ENCODE peak calls at places on chromosomes 12 and 14, in nine cellular contexts. Q is AG09319, N is left ventricle myocardium inferior, C is GM04503, G is AG10803, Z is LHCN-M2, E is uterus, M is sciatic nerve, B is C1 segment of cervical spinal cord. T is an unnamed sample.

GRCh38 chr12:95922231-95922630 is 20.2 kb downstream of the CCDC38 start:
- DNase-seq in Q (no peak), N (no peak), C (no peak), G (no peak), Z (peak), E (no peak), M (no peak), B (no peak), T (no peak)

GRCh38 chr14:23916038-23916437 is 37.5 kb upstream of the DHRS4 start:
- DNase-seq in Q (no peak), N (no peak), C (no peak), G (peak), Z (no peak), E (no peak), M (no peak), B (no peak), T (no peak)

GRCh38 chr14:49621114-49621881 is 699 bp downstream of the MGAT2 start:
- DNase-seq in Q (no peak), N (peak), C (no peak), G (peak), Z (peak), E (peak), M (peak), B (peak), T (peak)

GRCh38 chr12:42810006-42810405 is 220.5 kb upstream of the PRICKLE1 start:
- DNase-seq in Q (no peak), N (no peak), C (no peak), G (peak), Z (peak), E (no peak), M (no peak), B (no peak), T (no peak)

GRCh38 chr12:62598846-62599245 is 132.2 kb downstream of the MON2 start:
- DNase-seq in Q (no peak), N (no peak), C (no peak), G (no peak), Z (no peak), E (no peak), M (no peak), B (no peak), T (no peak)

GRCh38 chr14:51563560-51563959 is 88.2 kb upstream of the FRMD6 start:
- DNase-seq in Q (no peak), N (no peak), C (no peak), G (no peak), Z (no peak), E (no peak), M (no peak), B (no peak), T (no peak)

GRCh38 chr12:66733839-66734238 is 55.0 kb upstream of the GRIP1 start:
- DNase-seq in Q (no peak), N (no peak), C (no peak), G (no peak), Z (no peak), E (no peak), M (no peak), B (no peak), T (no peak)

GRCh38 chr14:39060818-39061437 is 42.1 kb downstream of the SEC23A start:
- DNase-seq in Q (no peak), N (no peak), C (no peak), G (no peak), Z (no peak), E (no peak), M (no peak), B (no peak), T (no peak)

GRCh38 chr12:91009319-91009950 is 4.7 kb upstream of the EPYC start:
- DNase-seq in Q (no peak), N (no peak), C (no peak), G (no peak), Z (peak), E (no peak), M (no peak), B (no peak), T (no peak)

GRCh38 chr14:41604793-41605534 is 1.7 kb upstream of the LRFN5 start:
- DNase-seq in Q (peak), N (peak), C (no peak), G (peak), Z (no peak), E (peak), M (peak), B (no peak), T (no peak)

GRCh38 chr14:56185991-56186390 is 67.8 kb downstream of the PELI2 start:
- DNase-seq in Q (no peak), N (no peak), C (no peak), G (no peak), Z (no peak), E (no peak), M (no peak), B (no peak), T (no peak)

GRCh38 chr12:54945082-54945481 is 39.5 kb downstream of the TESPA1 start:
- DNase-seq in Q (no peak), N (no peak), C (no peak), G (no peak), Z (no peak), E (no peak), M (no peak), B (no peak), T (no peak)

GRCh38 chr12:98084950-98085349 is 430.4 kb upstream of the TMPO start:
- DNase-seq in Q (no peak), N (no peak), C (no peak), G (no peak), Z (no peak), E (no peak), M (no peak), B (no peak), T (no peak)

GRCh38 chr12:6215932-6216494 is 15.8 kb downstream of the CD9 start:
- DNase-seq in Q (peak), N (no peak), C (peak), G (peak), Z (peak), E (peak), M (no peak), B (peak), T (peak)

GRCh38 chr14:90491868-90492560 is 95.2 kb downstream of the CALM1 start:
- DNase-seq in Q (no peak), N (no peak), C (no peak), G (no peak), Z (no peak), E (peak), M (no peak), B (no peak), T (no peak)

GRCh38 chr12:6903712-6904111 is 910 bp upstream of the LRRC23 start:
- DNase-seq in Q (no peak), N (no peak), C (no peak), G (no peak), Z (no peak), E (no peak), M (no peak), B (no peak), T (no peak)

GRCh38 chr14:68140111-68140741 is 320.6 kb downstream of the RAD51B start:
- DNase-seq in Q (peak), N (no peak), C (peak), G (peak), Z (peak), E (peak), M (no peak), B (no peak), T (no peak)

GRCh38 chr12:68290126-68290525 is 36.7 kb upstream of the IL22 start:
- DNase-seq in Q (no peak), N (no peak), C (no peak), G (no peak), Z (no peak), E (no peak), M (no peak), B (no peak), T (no peak)

GRCh38 chr14:28652782-28653181 is 113.8 kb upstream of the FOXG1 start:
- DNase-seq in Q (peak), N (no peak), C (peak), G (peak), Z (peak), E (no peak), M (no peak), B (no peak), T (no peak)

GRCh38 chr14:81716953-81717352 is 183.3 kb upstream of the SEL1L start:
- DNase-seq in Q (no peak), N (no peak), C (no peak), G (no peak), Z (no peak), E (no peak), M (no peak), B (no peak), T (no peak)

GRCh38 chr14:32230695-32231280 is 27.7 kb upstream of the RNU6-8 start:
- DNase-seq in Q (peak), N (no peak), C (peak), G (peak), Z (peak), E (no peak), M (no peak), B (no peak), T (no peak)

GRCh38 chr12:113322353-113322752 is 12.6 kb downstream of the SLC8B1 start:
- DNase-seq in Q (no peak), N (no peak), C (peak), G (peak), Z (peak), E (no peak), M (no peak), B (no peak), T (no peak)

GRCh38 chr12:20505056-20505455 is 136.7 kb downstream of the PDE3A start:
- DNase-seq in Q (no peak), N (no peak), C (no peak), G (peak), Z (no peak), E (no peak), M (no peak), B (no peak), T (no peak)

GRCh38 chr12:48946943-48947342 is 10.3 kb downstream of the ARF3 start:
- DNase-seq in Q (no peak), N (no peak), C (no peak), G (no peak), Z (no peak), E (no peak), M (no peak), B (no peak), T (no peak)

GRCh38 chr12:14278294-14278953 is 87.1 kb upstream of the ATF7IP start:
- DNase-seq in Q (no peak), N (no peak), C (no peak), G (no peak), Z (no peak), E (no peak), M (no peak), B (no peak), T (no peak)

GRCh38 chr12:80412343-80412953 is 31.6 kb upstream of the PTPRQ start:
- DNase-seq in Q (peak), N (no peak), C (no peak), G (peak), Z (peak), E (no peak), M (no peak), B (no peak), T (no peak)

GRCh38 chr14:93012516-93013367 is 89.8 kb downstream of the CHGA start:
- DNase-seq in Q (no peak), N (no peak), C (no peak), G (no peak), Z (no peak), E (no peak), M (no peak), B (no peak), T (no peak)

GRCh38 chr12:57334219-57334618 is 83.2 kb upstream of the STAC3 start:
- DNase-seq in Q (no peak), N (no peak), C (no peak), G (no peak), Z (no peak), E (no peak), M (no peak), B (no peak), T (no peak)

GRCh38 chr12:82996168-82996812 is 309.6 kb downstream of the TMTC2 start:
- DNase-seq in Q (no peak), N (no peak), C (no peak), G (no peak), Z (no peak), E (no peak), M (no peak), B (no peak), T (no peak)

GRCh38 chr14:55053500-55053899 is 2.1 kb downstream of the MAPK1IP1L start:
- DNase-seq in Q (no peak), N (no peak), C (no peak), G (no peak), Z (no peak), E (no peak), M (no peak), B (no peak), T (no peak)

GRCh38 chr12:18139989-18140596 is 50.1 kb upstream of the RERGL start:
- DNase-seq in Q (peak), N (no peak), C (no peak), G (peak), Z (peak), E (no peak), M (no peak), B (no peak), T (no peak)

GRCh38 chr12:110780448-110780847 is 37.8 kb upstream of the PPP1CC start:
- DNase-seq in Q (no peak), N (no peak), C (no peak), G (no peak), Z (no peak), E (no peak), M (no peak), B (no peak), T (no peak)

GRCh38 chr14:33636715-33637114 is 314.2 kb downstream of the EGLN3 start:
- DNase-seq in Q (no peak), N (no peak), C (no peak), G (no peak), Z (no peak), E (no peak), M (no peak), B (no peak), T (no peak)

GRCh38 chr12:110281549-110282342 is 699 bp downstream of the ATP2A2 start:
- DNase-seq in Q (no peak), N (peak), C (no peak), G (peak), Z (peak), E (peak), M (peak), B (peak), T (peak)

GRCh38 chr12:90102957-90103652 is 394.5 kb upstream of the ATP2B1 start:
- DNase-seq in Q (peak), N (no peak), C (no peak), G (peak), Z (peak), E (no peak), M (no peak), B (no peak), T (no peak)

GRCh38 chr12:9973951-9974350 is 2.7 kb downstream of the CLEC12A start:
- DNase-seq in Q (no peak), N (no peak), C (no peak), G (no peak), Z (no peak), E (no peak), M (no peak), B (no peak), T (no peak)

GRCh38 chr12:38906482-38907170 is 1.2 kb upstream of the CPNE8 start:
- DNase-seq in Q (peak), N (peak), C (no peak), G (peak), Z (no peak), E (peak), M (peak), B (peak), T (peak)

GRCh38 chr12:78929075-78929418 is 64.5 kb downstream of the SYT1 start:
- DNase-seq in Q (no peak), N (no peak), C (no peak), G (no peak), Z (no peak), E (no peak), M (no peak), B (no peak), T (no peak)

GRCh38 chr12:15244341-15244740 is 23.1 kb upstream of the RERG start:
- DNase-seq in Q (no peak), N (no peak), C (no peak), G (no peak), Z (no peak), E (no peak), M (no peak), B (no peak), T (no peak)

GRCh38 chr14:99098199-99098598 is 173.8 kb downstream of the BCL11B start:
- DNase-seq in Q (no peak), N (no peak), C (no peak), G (no peak), Z (no peak), E (no peak), M (no peak), B (no peak), T (no peak)

T was measured in posterior vena cava.